ENCODE peak calls at places on chromosomes 5 and 9, in nine cellular contexts. D is gastrocnemius medialis; C is cardiac muscle cell; U is lung; R is uterus; B is dorsolateral prefrontal cortex; P is K562; A is H9; E is CD4-positive, alpha-beta T cell. N is an unnamed sample.

GRCh38 chr9:90099262-90099982 is 494.6 kb downstream of the GADD45G start:
- DNase-seq in D (no peak), C (peak; percentile 44), U (no peak), R (no peak), B (no peak), P (no peak), A (no peak), E (no peak), N (no peak)

GRCh38 chr5:39760385-39761198 is 335.8 kb upstream of the DAB2 start:
- DNase-seq in D (peak; percentile 49), C (peak; percentile 97), U (no peak), R (peak; percentile 20), B (no peak), P (no peak), A (no peak), E (no peak), N (peak; percentile 67)

GRCh38 chr5:45385321-45386058 is 310.7 kb downstream of the HCN1 start:
- DNase-seq in D (peak; percentile 11), C (peak; percentile 58), U (no peak), R (no peak), B (no peak), P (no peak), A (no peak), E (no peak), N (no peak)

GRCh38 chr5:135208555-135209494 is 174.8 kb upstream of the PITX1 start:
- DNase-seq in D (no peak), C (peak; percentile 95), U (peak; percentile 31), R (peak; percentile 58), B (no peak), P (peak; percentile 16), A (peak; percentile 30), E (no peak), N (peak; percentile 92)

GRCh38 chr9:129597355-129598088 is 23.4 kb downstream of the C9orf50 start:
- DNase-seq in D (peak; percentile 41), C (peak; percentile 87), U (peak; percentile 63), R (peak; percentile 73), B (no peak), P (no peak), A (peak; percentile 66), E (no peak), N (no peak)

GRCh38 chr9:132842124-132843005 is 35.7 kb downstream of the AK8 start:
- DNase-seq in D (no peak), C (no peak), U (no peak), R (no peak), B (no peak), P (no peak), A (no peak), E (no peak), N (no peak)

GRCh38 chr5:91123291-91123690 is 259.8 kb downstream of the ARRDC3 start:
- DNase-seq in D (no peak), C (no peak), U (no peak), R (no peak), B (no peak), P (no peak), A (no peak), E (no peak), N (no peak)

GRCh38 chr5:121189569-121190305 is 661.9 kb upstream of the FTMT start:
- DNase-seq in D (no peak), C (peak; percentile 86), U (no peak), R (no peak), B (no peak), P (peak; percentile 19), A (no peak), E (no peak), N (no peak)

GRCh38 chr5:15026944-15027343 is 155.4 kb upstream of the ANKH start:
- DNase-seq in D (no peak), C (no peak), U (no peak), R (no peak), B (no peak), P (no peak), A (peak; percentile 42), E (no peak), N (no peak)

GRCh38 chr5:124720589-124720988 is 25.9 kb downstream of the ZNF608 start:
- DNase-seq in D (no peak), C (no peak), U (no peak), R (no peak), B (no peak), P (no peak), A (no peak), E (no peak), N (no peak)

GRCh38 chr5:4700082-4700481 is 440.0 kb upstream of the ADAMTS16 start:
- DNase-seq in D (no peak), C (peak; percentile 4), U (peak; percentile 87), R (no peak), B (peak; percentile 71), P (peak; percentile 48), A (peak; percentile 70), E (no peak), N (no peak)

GRCh38 chr9:118209343-118209742 is 505.1 kb downstream of the TLR4 start:
- DNase-seq in D (no peak), C (no peak), U (no peak), R (no peak), B (no peak), P (no peak), A (no peak), E (no peak), N (no peak)

GRCh38 chr9:7185612-7186011 is 427.8 kb downstream of the KDM4C start:
- DNase-seq in D (no peak), C (peak; percentile 92), U (no peak), R (no peak), B (no peak), P (no peak), A (peak; percentile 79), E (no peak), N (no peak)

GRCh38 chr9:33908749-33909148 is 91.8 kb downstream of the UBE2R2 start:
- DNase-seq in D (no peak), C (no peak), U (no peak), R (no peak), B (no peak), P (no peak), A (no peak), E (no peak), N (no peak)

GRCh38 chr9:111287127-111287526 is 42.9 kb downstream of the OR2K2 start:
- DNase-seq in D (no peak), C (peak; percentile 64), U (no peak), R (no peak), B (no peak), P (no peak), A (no peak), E (no peak), N (no peak)

DNA sequence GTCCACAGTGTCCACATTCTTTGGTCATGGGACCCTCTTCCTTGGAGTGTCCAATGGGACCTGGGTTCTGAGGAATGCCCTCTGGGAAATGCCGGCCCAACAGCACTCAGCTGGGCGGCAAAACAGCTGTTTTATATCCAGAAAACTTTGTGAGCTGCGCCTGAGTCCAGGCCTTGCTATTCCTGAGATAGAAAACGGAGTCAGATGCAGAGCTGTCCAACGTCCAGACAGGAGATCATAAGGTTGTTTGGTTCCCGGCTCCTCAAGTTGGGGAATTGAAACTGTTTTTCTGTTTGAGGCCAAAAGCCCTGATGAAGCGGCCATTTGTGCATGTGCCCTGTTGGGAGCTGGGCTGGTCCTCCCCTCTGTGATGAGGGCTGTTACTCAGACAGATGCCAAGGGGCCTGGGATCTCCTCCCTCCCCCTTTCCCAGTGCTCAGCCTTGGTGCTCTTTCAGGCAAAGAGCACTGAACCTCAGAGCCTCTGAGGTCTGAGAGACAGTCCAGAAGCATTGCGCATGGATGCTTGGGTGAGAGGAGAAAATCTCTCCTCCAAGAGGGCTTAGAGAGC is 66.6 kb upstream of the GARNL3 start:
- DNase-seq in D (no peak), C (peak; percentile 41), U (no peak), R (no peak), B (no peak), P (no peak), A (no peak), E (no peak), N (no peak)
- H3K27ac ChIP-seq in D (peak overlapping the region; percentile 47), C (no peak overlapping the region), U (peak overlapping the region; percentile 41), R (peak overlapping the region; percentile 86), B (peak overlapping the region; percentile 27), P (no peak overlapping the region), A (no peak overlapping the region), E (no peak overlapping the region), N (no peak overlapping the region)

GRCh38 chr9:128414461-128414860 is 6.2 kb upstream of the CERCAM start:
- DNase-seq in D (no peak), C (no peak), U (no peak), R (no peak), B (no peak), P (peak; percentile 45), A (no peak), E (no peak), N (no peak)
- TF ChIP-seq CTCF in D (no peak), C (peak; percentile 14), U (no peak), R (no peak), B (no peak), P (peak; percentile 35), A (peak; percentile 54), E (no peak), N (no peak)

GRCh38 chr9:121302786-121303185 is 34.8 kb downstream of the GSN start:
- DNase-seq in D (peak; percentile 7), C (no peak), U (no peak), R (peak; percentile 22), B (no peak), P (no peak), A (no peak), E (no peak), N (peak; percentile 6)
- H3K27ac ChIP-seq in D (peak overlapping the region; percentile 95), C (no peak overlapping the region), U (peak overlapping the region; percentile 7), R (peak overlapping the region; percentile 95), B (peak overlapping the region; percentile 46), P (no peak overlapping the region), A (no peak overlapping the region), E (no peak overlapping the region), N (peak overlapping the region; percentile 92)

GRCh38 chr5:142143878-142144277 is 35.3 kb downstream of the NDFIP1 start:
- DNase-seq in D (no peak), C (peak; percentile 68), U (no peak), R (no peak), B (no peak), P (peak; percentile 50), A (no peak), E (no peak), N (no peak)

GRCh38 chr5:142145106-142145900 is 36.7 kb downstream of the NDFIP1 start:
- DNase-seq in D (peak; percentile 54), C (peak; percentile 83), U (peak; percentile 59), R (peak; percentile 56), B (no peak), P (peak; percentile 78), A (peak; percentile 58), E (peak; percentile 58), N (peak; percentile 77)

DNA sequence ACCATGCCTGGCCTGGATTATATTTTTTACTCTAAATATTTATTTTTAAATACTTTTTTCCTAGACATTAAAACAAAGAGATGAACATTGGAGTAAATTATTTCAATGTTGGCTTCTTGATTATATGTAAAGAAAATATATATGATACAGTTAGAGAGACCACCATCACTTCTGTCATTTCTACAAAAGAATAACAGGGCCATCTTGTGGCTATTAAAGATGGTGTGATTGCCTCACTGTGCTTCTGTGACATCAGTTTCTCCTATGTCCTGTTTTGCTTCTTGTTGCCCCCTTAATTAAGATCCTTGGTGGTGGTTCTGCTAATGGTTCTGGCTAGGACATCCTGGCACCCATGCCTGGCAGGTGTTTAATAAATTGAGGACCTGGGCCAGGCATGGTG is 32.9 kb downstream of the NDFIP1 start:
- DNase-seq in D (no peak), C (no peak), U (no peak), R (no peak), B (no peak), P (no peak), A (no peak), E (no peak), N (no peak)
- TF ChIP-seq CTCF in D (no peak), C (no peak), U (no peak), R (no peak), B (no peak), P (peak; percentile 20), A (peak; percentile 34), E (no peak), N (peak; percentile 24)

N was measured in ascending aorta.